ENCODE peak calls at places on chromosomes 3 and 15, in ten cellular contexts. Z is stimulated activated CD4-positive, alpha-beta T cell treated with anti-CD3 and anti-CD28 coated beads, Interleukin-4, amount 100 ng/mL, for 4 hours; T is memory B cell; K is stomach; M is lung microvascular endothelial cell; C is fibroblast of the conjunctiva; R is Calu3; N is kidney tubule cell; E is upper lobe of right lung; V is GM19239. W is an unnamed sample.

GRCh38 chr15:58440181-58440910 is 8.6 kb downstream of the LIPC start:
- DNase-seq in Z (no peak), T (no peak), K (peak; percentile 76), M (peak; percentile 94), C (no peak), R (peak; percentile 68), N (peak; percentile 94), E (no peak), V (no peak), W (no peak)

GRCh38 chr15:33215941-33216872 is 21.7 kb upstream of the FMN1 start:
- DNase-seq in Z (no peak), T (no peak), K (no peak), M (peak; percentile 13), C (no peak), R (no peak), N (peak; percentile 49), E (no peak), V (peak; percentile 15), W (no peak)

GRCh38 chr15:77599899-77600298 is 32.8 kb downstream of the LINGO1 start:
- DNase-seq in Z (no peak), T (no peak), K (no peak), M (peak; percentile 69), C (no peak), R (no peak), N (no peak), E (no peak), V (no peak), W (no peak)

GRCh38 chr3:127090218-127091160 is 102.4 kb upstream of the PRR23E start:
- DNase-seq in Z (no peak), T (no peak), K (no peak), M (no peak), C (no peak), R (no peak), N (no peak), E (no peak), V (no peak), W (no peak)

GRCh38 chr15:101256756-101257155 is 4.9 kb upstream of the CHSY1 start:
- DNase-seq in Z (no peak), T (no peak), K (no peak), M (no peak), C (no peak), R (no peak), N (no peak), E (no peak), V (no peak), W (no peak)

GRCh38 chr3:124558898-124559649 is 171.2 kb upstream of the UMPS start:
- DNase-seq in Z (no peak), T (no peak), K (peak; percentile 84), M (peak; percentile 42), C (peak; percentile 93), R (peak; percentile 70), N (peak; percentile 90), E (peak; percentile 78), V (no peak), W (peak; percentile 86)

GRCh38 chr3:161263057-161263456 is 41.9 kb downstream of the NMD3 start:
- DNase-seq in Z (no peak), T (no peak), K (no peak), M (no peak), C (no peak), R (no peak), N (peak; percentile 37), E (no peak), V (no peak), W (no peak)

GRCh38 chr15:50107591-50108408 is 11.2 kb downstream of the ATP8B4 start:
- DNase-seq in Z (no peak), T (no peak), K (peak; percentile 28), M (no peak), C (no peak), R (no peak), N (no peak), E (no peak), V (peak; percentile 25), W (no peak)

GRCh38 chr3:58048301-58048700 is 40.1 kb downstream of the FLNB start:
- DNase-seq in Z (no peak), T (no peak), K (no peak), M (peak; percentile 85), C (no peak), R (peak; percentile 40), N (peak; percentile 80), E (no peak), V (no peak), W (no peak)

GRCh38 chr3:59540241-59540640 is 490.4 kb upstream of the CFAP20DC start:
- DNase-seq in Z (no peak), T (no peak), K (no peak), M (no peak), C (peak; percentile 24), R (no peak), N (no peak), E (no peak), V (no peak), W (peak; percentile 4)

GRCh38 chr15:41790756-41791546 is 16.7 kb downstream of the MAPKBP1 start:
- DNase-seq in Z (no peak), T (no peak), K (no peak), M (peak; percentile 46), C (peak; percentile 55), R (no peak), N (peak; percentile 89), E (no peak), V (no peak), W (no peak)

GRCh38 chr3:9732080-9732752 is 681 bp downstream of the BRPF1 start:
- DNase-seq in Z (no peak), T (peak; percentile 22), K (peak; percentile 29), M (peak; percentile 46), C (no peak), R (peak; percentile 12), N (peak; percentile 17), E (peak; percentile 76), V (no peak), W (no peak)